ENCODE peak calls at places on chromosomes 5 and 9, in four cellular contexts. K is CD8-positive, alpha-beta memory T cell; J is HCT116; G is aorta. P is an unnamed sample. For H3K36me3, the result is how much of the 10 kb centered on the place peaks cover.

GRCh38 chr9:96317335-96317980 is 15.5 kb upstream of the HSD17B3 start:
- DNase-seq in G (no peak), K (peak), J (peak), P (peak)

GRCh38 chr5:10892135-10892910 is 131.3 kb upstream of the DAP start:
- DNase-seq in G (no peak), K (no peak), J (no peak), P (no peak)

GRCh38 chr9:116081437-116082110 is 72.0 kb upstream of the PAPPA start:
- DNase-seq in G (no peak), K (no peak), J (no peak), P (no peak)

GRCh38 chr9:98117984-98118639 is 910 bp downstream of the TRIM14 start:
- DNase-seq in G (no peak), J (peak), K (peak), P (peak)

GRCh38 chr5:143322931-143323330 is 80.6 kb downstream of the NR3C1 start:
- DNase-seq in G (no peak), K (no peak), J (no peak), P (no peak)

GRCh38 chr5:90866915-90867715 is 308.5 kb downstream of the ADGRV1 start:
- DNase-seq in J (no peak), G (no peak), K (no peak), P (no peak)

GRCh38 chr9:123343428-123344272 is 12.3 kb upstream of the CRB2 start:
- DNase-seq in K (no peak), G (no peak), J (no peak), P (peak)

GRCh38 chr9:126756876-126757415 is 47.9 kb upstream of the ZBTB43 start:
- DNase-seq in J (no peak), K (no peak), G (no peak), P (no peak)

GRCh38 chr5:37685816-37686215 is 154.0 kb downstream of the GDNF start:
- DNase-seq in J (no peak), G (no peak), K (no peak), P (no peak)

GRCh38 chr5:133819977-133820471 is 148.4 kb downstream of the C5orf15 start:
- DNase-seq in J (no peak), K (no peak), G (no peak), P (no peak)

GRCh38 chr5:123874600-123875201 is 362.7 kb downstream of the CSNK1G3 start:
- DNase-seq in G (no peak), J (no peak), K (no peak), P (no peak)

GRCh38 chr5:119347574-119347973 is 8.2 kb upstream of the TNFAIP8 start:
- DNase-seq in G (no peak), J (no peak), K (no peak), P (no peak)

GRCh38 chr5:143153332-143154119 is 250.0 kb downstream of the NR3C1 start:
- DNase-seq in K (no peak), G (peak), J (no peak), P (no peak)

GRCh38 chr5:158431369-158432029 is 572.6 kb upstream of the CLINT1 start:
- DNase-seq in K (no peak), G (no peak), J (no peak), P (no peak)

GRCh38 chr5:78591972-78592700 is 56.4 kb downstream of the LHFPL2 start:
- DNase-seq in G (no peak), J (no peak), K (no peak), P (no peak)

GRCh38 chr5:65832603-65833228 is 93.7 kb upstream of the ERBIN start:
- DNase-seq in J (no peak), G (no peak), K (no peak), P (no peak)

GRCh38 chr9:36798350-36799065 is 225.8 kb downstream of the MELK start:
- DNase-seq in K (no peak), G (no peak), J (no peak), P (no peak)

GRCh38 chr9:86721843-86722705 is 225.2 kb downstream of the GAS1 start:
- DNase-seq in K (no peak), J (no peak), G (peak), P (no peak)

GRCh38 chr9:123656565-123656964 is 273.4 kb downstream of the DENND1A start:
- DNase-seq in K (no peak), J (no peak), G (no peak), P (no peak)

GRCh38 chr9:36151306-36152210 is 15.0 kb downstream of the GLIPR2 start:
- DNase-seq in K (peak), J (no peak), G (peak), P (peak)

GRCh38 chr5:67549263-67549551 is 352.6 kb upstream of the CD180 start:
- DNase-seq in K (no peak), J (no peak), G (no peak), P (no peak)

GRCh38 chr9:86868611-86869010 is 78.7 kb downstream of the GAS1 start:
- DNase-seq in J (no peak), K (no peak), G (no peak), P (no peak)

GRCh38 chr9:133142657-133143592 is 20.8 kb downstream of the GBGT1 start:
- DNase-seq in G (peak), K (no peak), J (no peak), P (peak)

GRCh38 chr5:66247176-66247960 is 103.3 kb downstream of the SREK1 start:
- DNase-seq in K (no peak), G (no peak), J (peak), P (no peak)

GRCh38 chr9:1869843-1870242 is 145.3 kb upstream of the SMARCA2 start:
- DNase-seq in J (peak), K (peak), G (no peak), P (no peak)

GRCh38 chr5:127351418-127351817 is 60.8 kb downstream of the MEGF10 start:
- DNase-seq in G (no peak), J (no peak), K (no peak), P (no peak)

GRCh38 chr5:34686762-34687268 is 30.7 kb downstream of the RAI14 start:
- DNase-seq in K (no peak), J (peak), G (peak), P (no peak)

GRCh38 chr5:102483736-102484135 is 15.1 kb downstream of the SLCO6A1 start:
- DNase-seq in K (no peak), G (no peak), J (no peak), P (no peak)

GRCh38 chr9:82890865-82891264 is 172.1 kb downstream of the RASEF start:
- DNase-seq in G (no peak), K (no peak), J (no peak), P (no peak)

GRCh38 chr9:70987986-70988385 is 133.4 kb downstream of the TRPM3 start:
- DNase-seq in K (no peak), G (no peak), J (no peak), P (no peak)

GRCh38 chr9:20835364-20836286 is 151.6 kb downstream of the FOCAD start:
- DNase-seq in J (no peak), G (no peak), K (no peak), P (no peak)

GRCh38 chr5:115541586-115541985 is 3.0 kb downstream of the FEM1C start:
- DNase-seq in K (no peak), J (no peak), G (no peak), P (no peak)
- H3K36me3 ChIP-seq in K (under half), J (under half), G (under half), P (under half)

DNA sequence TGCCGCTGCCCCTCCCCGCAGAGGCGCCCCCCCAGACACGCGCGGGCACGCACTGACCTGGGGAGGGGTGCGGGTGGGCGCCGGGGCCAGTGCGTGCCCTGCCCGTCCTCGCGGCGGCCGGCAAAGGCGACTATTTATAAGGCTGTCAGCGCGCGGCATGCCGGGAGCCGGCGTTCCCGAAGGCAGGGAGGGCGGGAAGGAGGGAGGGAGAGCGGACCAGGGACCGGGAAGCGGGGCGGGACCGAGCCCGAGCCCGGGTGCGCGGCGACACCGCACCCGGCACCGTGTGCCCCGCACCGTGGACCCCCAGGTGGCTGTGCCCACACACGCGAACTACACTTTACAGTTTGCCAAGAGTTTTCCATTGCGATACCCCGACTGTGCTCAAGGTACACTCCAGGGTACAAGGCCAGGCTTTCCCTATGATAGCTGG is at the start of gene AK1:
- DNase-seq in J (no peak), K (no peak), G (peak), P (no peak)
- H3K4me3 ChIP-seq in J (peak), K (no peak), G (peak), P (no peak)

GRCh38 chr9:99833735-99834134 is 12.1 kb downstream of the NR4A3 start:
- DNase-seq in J (no peak), K (no peak), G (no peak), P (no peak)

GRCh38 chr9:99834474-99834873 is 12.8 kb downstream of the NR4A3 start:
- DNase-seq in G (no peak), K (no peak), J (no peak), P (no peak)

GRCh38 chr9:99835581-99835980 is 13.9 kb downstream of the NR4A3 start:
- DNase-seq in J (no peak), G (no peak), K (no peak), P (no peak)

GRCh38 chr9:99832558-99832864 is 10.8 kb downstream of the NR4A3 start:
- DNase-seq in J (no peak), K (no peak), G (no peak), P (no peak)

DNA sequence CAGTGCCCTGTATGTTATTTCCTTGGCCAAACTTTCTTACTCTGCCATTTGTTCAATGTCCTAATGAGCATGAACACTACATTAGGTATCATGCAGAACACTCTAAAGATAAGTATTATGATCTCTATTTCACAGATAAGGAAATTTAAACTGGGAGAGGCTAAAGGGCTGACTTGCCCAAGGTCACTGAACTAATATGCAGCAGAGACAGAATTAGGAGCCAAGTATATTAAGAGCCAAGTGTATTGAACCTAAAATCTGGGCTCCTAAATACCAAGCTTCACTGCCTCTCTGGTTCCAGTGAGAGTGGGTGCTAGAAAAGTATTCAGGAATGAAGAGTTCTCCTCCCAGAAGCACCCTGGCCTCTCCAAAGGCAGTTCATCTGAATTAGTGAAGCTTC is 13.5 kb downstream of the NR4A3 start:
- DNase-seq in G (no peak), J (no peak), K (no peak), P (no peak)
- H3K27ac ChIP-seq in G (no peak), J (no peak), K (no peak), P (no peak)

GRCh38 chr5:178213003-178213449 is 8.7 kb downstream of the HNRNPAB start:
- DNase-seq in G (peak), K (no peak), J (no peak), P (no peak)
- H3K36me3 ChIP-seq in G (under half), K (half or more), J (half or more), P (half or more)

GRCh38 chr9:130756037-130756436 is 62.5 kb downstream of the EXOSC2 start:
- DNase-seq in G (no peak), J (no peak), K (no peak), P (no peak)
- H3K4me3 ChIP-seq in G (no peak), J (no peak), K (no peak), P (no peak)

GRCh38 chr5:58887721-58888409 is 305.0 kb downstream of the RAB3C start:
- DNase-seq in J (no peak), G (peak), K (no peak), P (peak)
- H3K27ac ChIP-seq in J (no peak), G (peak), K (no peak), P (no peak)

GRCh38 chr9:37951671-37952579 is 48.0 kb upstream of the SLC25A51 start:
- DNase-seq in J (no peak), K (no peak), G (no peak), P (no peak)
- H3K36me3 ChIP-seq in J (under half), K (under half), G (under half), P (under half)

DNA sequence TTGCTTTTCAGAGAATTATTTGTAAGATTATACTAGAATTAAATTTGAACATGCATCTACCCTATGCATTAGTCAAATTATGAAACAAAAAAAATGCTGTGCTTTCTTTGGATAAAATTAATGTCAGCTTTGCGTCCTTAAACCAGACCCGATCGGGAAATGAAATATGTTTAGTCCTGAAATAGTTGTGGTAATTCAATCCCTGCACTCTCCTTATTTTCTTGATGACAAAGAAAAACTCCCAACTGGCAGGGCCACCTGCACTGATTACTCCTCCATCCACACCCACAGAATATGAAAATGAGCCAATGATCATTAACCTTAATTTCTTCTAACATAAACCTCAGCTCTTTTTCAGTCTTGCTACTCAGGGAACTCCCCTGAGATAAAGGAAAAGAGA is 245.4 kb downstream of the BNC2 start:
- DNase-seq in J (no peak), G (no peak), K (no peak), P (no peak)
- H3K4me3 ChIP-seq in J (no peak), G (no peak), K (no peak), P (no peak)

GRCh38 chr5:122774519-122774860 is 390 bp upstream of the SNX2 start:
- DNase-seq in J (no peak), K (no peak), G (no peak), P (no peak)
- H3K27ac ChIP-seq in J (no peak), K (no peak), G (peak), P (peak)

P was measured in CD4-positive, CD25-positive, alpha-beta regulatory T cell.